ENCODE peak calls at places on chromosomes 11 and 22, in five cellular contexts. J, G, O, Y and T are unnamed samples.

GRCh38 chr11:88384004-88384677 is 46.6 kb upstream of the CTSC start:
- DNase-seq in J (no peak), G (no peak), O (no peak), Y (no peak), T (no peak)

GRCh38 chr11:43376065-43376464 is 17.3 kb downstream of the TTC17 start:
- DNase-seq in J (no peak), G (no peak), O (no peak), Y (no peak), T (no peak)

GRCh38 chr22:24176630-24177029 is 4.7 kb upstream of the SUSD2 start:
- DNase-seq in J (no peak), G (no peak), O (no peak), Y (no peak), T (no peak)

GRCh38 chr11:8098879-8099278 is 17.9 kb downstream of the TUB start:
- DNase-seq in J (no peak), G (no peak), O (no peak), Y (no peak), T (no peak)

GRCh38 chr22:36398602-36399472 is 11.1 kb upstream of the MYH9 start:
- DNase-seq in J (no peak), G (no peak), O (no peak), Y (no peak), T (no peak)

GRCh38 chr22:30733081-30733680 is 38.5 kb downstream of the OSBP2 start:
- DNase-seq in J (no peak), G (peak), O (peak), Y (no peak), T (no peak)

GRCh38 chr11:77071671-77072605 is 5.2 kb downstream of the CAPN5 start:
- DNase-seq in J (no peak), G (peak), O (peak), Y (no peak), T (no peak)

GRCh38 chr11:36509265-36509664 is 807 bp downstream of the TRAF6 start:
- DNase-seq in J (no peak), G (no peak), O (no peak), Y (peak), T (no peak)

GRCh38 chr11:69078930-69079607 is 30.3 kb downstream of the TPCN2 start:
- DNase-seq in J (no peak), G (peak), O (no peak), Y (no peak), T (no peak)

GRCh38 chr11:71309611-71310010 is 57.2 kb upstream of the SHANK2 start:
- DNase-seq in J (peak), G (no peak), O (peak), Y (no peak), T (no peak)

GRCh38 chr22:47967841-47968240 is 1205.4 kb downstream of the TBC1D22A start:
- DNase-seq in J (no peak), G (no peak), O (no peak), Y (no peak), T (no peak)

GRCh38 chr11:75170463-75171201 is 19.7 kb downstream of the SLCO2B1 start:
- DNase-seq in J (no peak), G (no peak), O (no peak), Y (no peak), T (no peak)

GRCh38 chr11:77038029-77038824 is 4.0 kb downstream of the B3GNT6 start:
- DNase-seq in J (no peak), G (no peak), O (no peak), Y (no peak), T (no peak)

GRCh38 chr11:9755561-9755960 is 91.7 kb downstream of the SWAP70 start:
- DNase-seq in J (no peak), G (no peak), O (no peak), Y (no peak), T (no peak)

GRCh38 chr11:72652133-72652532 is 22.1 kb downstream of the PDE2A start:
- DNase-seq in J (no peak), G (no peak), O (no peak), Y (no peak), T (no peak)

GRCh38 chr11:131195801-131196517 is 174.5 kb upstream of the NTM start:
- DNase-seq in J (peak), G (no peak), O (no peak), Y (no peak), T (no peak)

GRCh38 chr11:126581871-126582270 is 226.4 kb downstream of the ST3GAL4 start:
- DNase-seq in J (no peak), G (no peak), O (no peak), Y (no peak), T (no peak)

GRCh38 chr22:47380692-47381091 is 618.2 kb downstream of the TBC1D22A start:
- DNase-seq in J (no peak), G (no peak), O (peak), Y (no peak), T (no peak)

GRCh38 chr11:75035911-75036536 is 47.3 kb downstream of the NEU3 start:
- DNase-seq in J (no peak), G (peak), O (no peak), Y (no peak), T (no peak)

GRCh38 chr11:67628710-67629385 is 889 bp downstream of the NUDT8 start:
- DNase-seq in J (no peak), G (no peak), O (peak), Y (no peak), T (peak)

GRCh38 chr11:76067099-76067498 is 139.2 kb downstream of the WNT11 start:
- DNase-seq in J (no peak), G (no peak), O (no peak), Y (no peak), T (no peak)

GRCh38 chr11:70464509-70465361 is 66.4 kb downstream of the CTTN start:
- DNase-seq in J (no peak), G (no peak), O (no peak), Y (no peak), T (no peak)

GRCh38 chr22:40599731-40600130 is 36.8 kb downstream of the MRTFA start:
- DNase-seq in J (no peak), G (no peak), O (no peak), Y (no peak), T (no peak)

GRCh38 chr11:111734383-111735261 is 31.6 kb downstream of the PPP2R1B start:
- DNase-seq in J (no peak), G (no peak), O (no peak), Y (no peak), T (no peak)

GRCh38 chr11:86101941-86102407 is 33.1 kb upstream of the PICALM start:
- DNase-seq in J (no peak), G (no peak), O (no peak), Y (no peak), T (no peak)

GRCh38 chr11:130512662-130513061 is 64.2 kb downstream of the ADAMTS15 start:
- DNase-seq in J (no peak), G (no peak), O (no peak), Y (no peak), T (no peak)

GRCh38 chr22:35592418-35592967 is 24.6 kb downstream of the MB start:
- DNase-seq in J (no peak), G (no peak), O (no peak), Y (no peak), T (no peak)

GRCh38 chr11:107916671-107917241 is 11.5 kb upstream of the RAB39A start:
- DNase-seq in J (no peak), G (peak), O (no peak), Y (peak), T (no peak)

GRCh38 chr11:43950323-43950855 is 8.0 kb downstream of the C11orf96 start:
- DNase-seq in J (no peak), G (no peak), O (no peak), Y (no peak), T (no peak)

GRCh38 chr11:797300-798092 is 585 bp downstream of the SLC25A22 start:
- DNase-seq in J (no peak), G (peak), O (no peak), Y (peak), T (peak)

GRCh38 chr11:77886401-77886800 is 65.5 kb downstream of the AAMDC start:
- DNase-seq in J (no peak), G (no peak), O (no peak), Y (no peak), T (no peak)

GRCh38 chr22:45397806-45398205 is 15.6 kb downstream of the SMC1B start:
- DNase-seq in J (no peak), G (no peak), O (no peak), Y (no peak), T (no peak)

GRCh38 chr11:61333638-61334433 is 808 bp downstream of the TKFC start:
- DNase-seq in J (no peak), G (no peak), O (no peak), Y (no peak), T (no peak)

GRCh38 chr11:31810779-31811647 is at the start of gene PAX6:
- DNase-seq in J (no peak), G (peak), O (no peak), Y (peak), T (no peak)

GRCh38 chr22:32801001-32801435 is 487 bp upstream of the TIMP3 start:
- DNase-seq in J (no peak), G (no peak), O (no peak), Y (no peak), T (no peak)

GRCh38 chr22:32800158-32800557 is 1.3 kb upstream of the TIMP3 start:
- DNase-seq in J (no peak), G (no peak), O (no peak), Y (no peak), T (no peak)

GRCh38 chr22:32803020-32803758 is 1.7 kb downstream of the TIMP3 start:
- DNase-seq in J (no peak), G (no peak), O (no peak), Y (no peak), T (no peak)

GRCh38 chr22:32802291-32802826 is 854 bp downstream of the TIMP3 start:
- DNase-seq in J (no peak), G (no peak), O (no peak), Y (no peak), T (no peak)

GRCh38 chr22:32801436-32802290 is at the start of gene TIMP3:
- DNase-seq in J (peak), G (no peak), O (peak), Y (peak), T (no peak)
- TF ChIP-seq POLR2AphosphoS5 in J (peak), G (no peak), O (peak), Y (peak), T (no peak)

GRCh38 chr11:2892215-2893020 is 6.8 kb upstream of the CDKN1C start:
- DNase-seq in J (no peak), G (peak), O (no peak), Y (peak), T (peak)
- TF ChIP-seq POLR2AphosphoS5 in J (no peak), G (no peak), O (no peak), Y (peak), T (no peak)

DNA sequence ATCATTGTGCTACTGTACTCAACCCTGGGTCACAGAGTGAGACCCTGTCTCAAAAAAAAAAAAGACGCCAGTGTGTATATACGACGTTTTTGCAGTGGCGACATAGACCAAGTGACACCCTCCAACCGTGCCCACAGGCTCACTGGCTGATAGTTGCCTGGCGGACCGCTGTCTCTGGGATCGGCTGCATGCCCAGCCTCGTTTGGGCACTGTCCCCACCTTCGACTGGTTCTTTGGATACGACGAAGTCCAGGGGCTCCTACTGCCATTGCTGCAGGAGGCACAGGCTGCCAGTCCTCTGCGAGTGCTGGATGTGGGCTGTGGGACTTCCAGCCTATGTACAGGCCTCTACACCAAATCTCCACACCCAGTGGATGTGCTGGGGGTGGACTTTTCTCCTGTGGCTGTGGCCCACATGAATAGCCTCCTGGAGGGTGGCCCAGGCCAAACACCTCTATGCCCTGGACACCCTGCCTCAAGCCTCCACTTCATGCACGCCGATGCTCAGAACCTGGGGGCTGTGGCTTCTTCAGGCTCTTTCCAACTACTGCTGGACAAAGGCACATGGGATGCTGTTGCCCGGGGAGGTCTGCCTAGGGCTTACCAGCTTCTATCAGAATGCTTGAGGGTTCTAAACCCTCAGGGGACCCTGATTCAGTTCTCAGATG is 1.3 kb downstream of the CSKMT start:
- DNase-seq in J (no peak), G (peak), O (no peak), Y (no peak), T (no peak)
- TF ChIP-seq POLR2AphosphoS5 in J (no peak), G (no peak), O (no peak), Y (peak), T (peak)

GRCh38 chr11:119306373-119306890 is 10.5 kb downstream of the MCAM start:
- DNase-seq in J (no peak), G (peak), O (no peak), Y (no peak), T (no peak)
- TF ChIP-seq POLR2AphosphoS5 in J (no peak), G (peak), O (no peak), Y (no peak), T (no peak)

DNA sequence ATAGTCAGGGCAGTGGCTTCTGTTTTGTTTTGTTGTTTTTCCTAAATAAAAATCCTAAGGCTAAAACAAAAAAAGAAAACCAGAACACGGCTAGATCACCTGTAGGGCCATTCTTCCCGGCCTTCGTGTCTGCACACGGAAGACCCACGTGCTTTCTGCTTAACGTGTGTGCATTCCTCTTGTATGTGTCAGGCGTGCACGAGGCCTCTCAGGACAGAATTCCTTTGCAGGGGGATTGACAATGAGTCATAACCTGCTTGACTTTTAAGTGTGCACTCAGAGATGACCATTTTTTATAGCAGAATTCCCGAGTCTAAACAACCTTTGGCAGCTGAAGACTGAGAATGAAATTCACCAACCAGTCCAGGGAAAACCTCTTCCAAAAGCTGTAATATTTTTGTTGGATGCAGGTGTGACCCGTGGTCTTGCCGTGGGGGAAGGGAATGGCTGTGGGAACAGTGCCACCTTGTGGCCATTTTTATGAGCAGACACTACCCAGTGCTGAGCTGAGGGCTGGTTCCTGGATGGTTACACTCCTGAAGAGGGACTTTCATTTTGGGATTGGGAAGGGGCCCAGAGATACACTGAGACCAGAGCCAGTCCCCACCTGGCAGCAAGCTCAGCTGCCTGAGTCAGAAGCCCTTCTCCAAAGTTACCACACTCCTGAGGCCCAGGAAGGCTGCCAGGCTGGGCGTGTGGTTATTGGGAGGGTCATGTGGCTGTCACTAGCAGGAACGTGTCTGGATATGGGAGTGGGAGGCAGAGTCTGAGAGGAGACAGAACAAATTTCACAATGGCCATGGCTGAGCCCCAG is 35.7 kb upstream of the DKK3 start:
- DNase-seq in J (peak), G (peak), O (peak), Y (peak), T (peak)
- TF ChIP-seq POLR2AphosphoS5 in J (peak), G (no peak), O (peak), Y (no peak), T (no peak)

DNA sequence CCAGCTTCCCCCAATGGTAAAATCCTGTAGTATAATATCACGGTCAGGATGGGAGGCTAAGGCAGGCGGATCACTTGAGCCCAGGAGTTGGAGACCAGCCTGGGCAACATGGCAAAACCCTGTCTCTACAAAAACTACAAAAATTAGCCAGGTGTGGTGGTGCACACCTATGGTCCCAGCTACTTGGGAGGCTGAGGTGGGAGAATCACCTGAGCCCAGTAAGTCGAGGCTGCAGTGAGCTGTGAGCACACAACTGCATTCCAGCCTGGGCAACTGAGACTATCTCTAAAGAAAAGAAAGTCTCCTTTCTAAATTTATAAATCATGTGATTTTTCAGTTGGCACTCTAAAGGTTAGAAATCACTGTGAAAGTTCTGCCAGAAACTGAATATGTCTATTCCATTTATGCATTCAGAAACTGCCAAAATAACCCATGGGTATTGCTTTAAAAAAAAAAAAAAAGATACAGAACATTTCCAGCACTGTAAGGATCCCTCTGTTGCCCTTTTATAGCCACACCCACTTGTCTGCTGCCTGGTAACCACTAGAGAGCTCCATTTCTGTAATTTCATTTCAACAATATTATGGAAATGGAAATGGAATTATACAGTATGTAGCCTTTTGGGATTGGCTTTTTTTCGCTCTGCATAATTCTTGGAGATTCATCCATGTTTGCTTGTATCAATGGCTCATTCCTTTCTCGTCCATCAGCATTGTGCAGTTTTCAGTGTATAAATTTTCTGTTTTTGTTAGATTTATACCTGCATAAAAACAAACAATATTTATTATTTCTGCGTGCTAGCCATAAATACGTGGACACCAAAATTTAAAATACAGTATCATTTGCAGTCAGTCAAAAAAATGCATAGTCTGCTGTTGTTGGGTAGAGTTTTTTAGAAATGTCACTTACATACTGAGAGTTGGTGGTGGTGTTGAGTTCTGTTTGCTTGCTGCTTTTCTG is 9.4 kb downstream of the CDC45 start:
- DNase-seq in J (no peak), G (no peak), O (no peak), Y (no peak), T (no peak)
- TF ChIP-seq POLR2AphosphoS5 in J (no peak), G (no peak), O (no peak), Y (no peak), T (no peak)

GRCh38 chr11:35160902-35161585 is 22.1 kb downstream of the CD44 start:
- DNase-seq in J (no peak), G (no peak), O (no peak), Y (no peak), T (no peak)
- TF ChIP-seq POLR2AphosphoS5 in J (no peak), G (no peak), O (no peak), Y (no peak), T (peak)

GRCh38 chr11:102413497-102413896 is 39.1 kb downstream of the TMEM123 start:
- DNase-seq in J (no peak), G (no peak), O (no peak), Y (no peak), T (no peak)

GRCh38 chr11:102411142-102411541 is 41.4 kb downstream of the TMEM123 start:
- DNase-seq in J (no peak), G (no peak), O (no peak), Y (no peak), T (no peak)

GRCh38 chr11:102408339-102408738 is 44.2 kb downstream of the TMEM123 start:
- DNase-seq in J (no peak), G (no peak), O (no peak), Y (no peak), T (no peak)

GRCh38 chr11:102407901-102408300 is 44.7 kb downstream of the TMEM123 start:
- DNase-seq in J (no peak), G (no peak), O (no peak), Y (no peak), T (no peak)

DNA sequence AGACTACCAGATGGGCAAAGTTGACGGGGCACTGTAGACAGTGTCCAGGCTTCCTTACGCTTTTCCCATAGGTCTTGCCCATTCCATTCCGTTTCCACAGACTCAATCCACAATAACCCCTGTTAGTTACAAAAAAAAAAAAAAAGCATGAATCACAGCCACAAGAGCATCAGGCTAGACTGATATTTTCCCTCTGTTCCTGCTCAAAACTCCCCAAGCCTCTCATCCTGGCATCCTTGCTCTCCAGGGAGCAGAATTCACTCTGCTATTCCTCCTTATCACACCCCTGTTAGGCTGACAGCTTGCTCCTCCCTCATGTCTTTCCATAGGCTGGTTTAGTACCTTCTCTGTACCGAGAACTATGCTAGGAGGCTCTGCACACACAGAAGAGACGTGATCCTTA is 42.2 kb downstream of the TMEM123 start:
- DNase-seq in J (no peak), G (no peak), O (no peak), Y (peak), T (no peak)
- TF ChIP-seq POLR2AphosphoS5 in J (no peak), G (no peak), O (no peak), Y (no peak), T (no peak)

GRCh38 chr11:33701302-33701701 is 676 bp upstream of the C11orf91 start:
- DNase-seq in J (no peak), G (no peak), O (no peak), Y (no peak), T (no peak)

GRCh38 chr11:33703234-33703633 is 2.6 kb upstream of the C11orf91 start:
- DNase-seq in J (no peak), G (no peak), O (no peak), Y (no peak), T (no peak)

GRCh38 chr11:33703771-33704170 is 3.1 kb upstream of the C11orf91 start:
- DNase-seq in J (peak), G (no peak), O (no peak), Y (no peak), T (no peak)

GRCh38 chr11:33700425-33701271 is at the start of gene C11orf91:
- DNase-seq in J (peak), G (peak), O (peak), Y (peak), T (peak)

GRCh38 chr11:33701831-33702230 is 1.2 kb upstream of the C11orf91 start:
- DNase-seq in J (peak), G (no peak), O (no peak), Y (no peak), T (no peak)
- TF ChIP-seq POLR2AphosphoS5 in J (no peak), G (no peak), O (no peak), Y (no peak), T (no peak)